ENCODE peak calls at places on chromosome 13, in six cellular contexts. One of them, this sample, is unnamed.

GRCh38 chr13:24683833-24684599 is 3.8 kb downstream of the ATP12A start:
- DNase-seq in fibroblast of lung: peak
- DNase-seq in fibroblast of mammary gland: peak
- DNase-seq in astrocyte of the cerebellum: no peak
- DNase-seq in glutamatergic neuron: peak
- DNase-seq in GM20000: peak
- DNase-seq in this sample: peak

GRCh38 chr13:32443111-32443510 is 15.2 kb upstream of the N4BP2L1 start:
- DNase-seq in fibroblast of lung: peak
- DNase-seq in fibroblast of mammary gland: peak
- DNase-seq in astrocyte of the cerebellum: no peak
- DNase-seq in glutamatergic neuron: no peak
- DNase-seq in GM20000: peak
- DNase-seq in this sample: peak

GRCh38 chr13:96834626-96835025 is 159.7 kb downstream of the OXGR1 start:
- DNase-seq in fibroblast of lung: no peak
- DNase-seq in fibroblast of mammary gland: no peak
- DNase-seq in astrocyte of the cerebellum: no peak
- DNase-seq in glutamatergic neuron: no peak
- DNase-seq in GM20000: no peak
- DNase-seq in this sample: no peak

GRCh38 chr13:73934215-73934623 is 200.0 kb downstream of the KLF12 start:
- DNase-seq in fibroblast of lung: no peak
- DNase-seq in fibroblast of mammary gland: no peak
- DNase-seq in astrocyte of the cerebellum: no peak
- DNase-seq in glutamatergic neuron: no peak
- DNase-seq in GM20000: no peak
- DNase-seq in this sample: no peak

GRCh38 chr13:98977568-98978270 is at the start of gene DOCK9:
- DNase-seq in fibroblast of lung: peak
- DNase-seq in fibroblast of mammary gland: peak
- DNase-seq in astrocyte of the cerebellum: peak
- DNase-seq in glutamatergic neuron: no peak
- DNase-seq in GM20000: no peak
- DNase-seq in this sample: peak

GRCh38 chr13:73421310-73421912 is 362.6 kb downstream of the KLF5 start:
- DNase-seq in fibroblast of lung: no peak
- DNase-seq in fibroblast of mammary gland: peak
- DNase-seq in astrocyte of the cerebellum: peak
- DNase-seq in glutamatergic neuron: no peak
- DNase-seq in GM20000: no peak
- DNase-seq in this sample: peak

GRCh38 chr13:106029901-106030300 is 505.6 kb downstream of the EFNB2 start:
- DNase-seq in fibroblast of lung: no peak
- DNase-seq in fibroblast of mammary gland: no peak
- DNase-seq in astrocyte of the cerebellum: no peak
- DNase-seq in glutamatergic neuron: no peak
- DNase-seq in GM20000: no peak
- DNase-seq in this sample: no peak

GRCh38 chr13:105805866-105806265 is 729.6 kb downstream of the EFNB2 start:
- DNase-seq in fibroblast of lung: peak
- DNase-seq in fibroblast of mammary gland: no peak
- DNase-seq in astrocyte of the cerebellum: no peak
- DNase-seq in glutamatergic neuron: no peak
- DNase-seq in GM20000: no peak
- DNase-seq in this sample: no peak

GRCh38 chr13:47033216-47033615 is 136.4 kb upstream of the HTR2A start:
- DNase-seq in fibroblast of lung: peak
- DNase-seq in fibroblast of mammary gland: peak
- DNase-seq in astrocyte of the cerebellum: peak
- DNase-seq in glutamatergic neuron: no peak
- DNase-seq in GM20000: no peak
- DNase-seq in this sample: peak

GRCh38 chr13:41960195-41960699 is 662 bp downstream of the VWA8 start:
- DNase-seq in fibroblast of lung: peak
- DNase-seq in fibroblast of mammary gland: peak
- DNase-seq in astrocyte of the cerebellum: peak
- DNase-seq in glutamatergic neuron: no peak
- DNase-seq in GM20000: no peak
- DNase-seq in this sample: peak

GRCh38 chr13:24738366-24738847 is 25.6 kb upstream of the RNF17 start:
- DNase-seq in fibroblast of lung: no peak
- DNase-seq in fibroblast of mammary gland: no peak
- DNase-seq in astrocyte of the cerebellum: no peak
- DNase-seq in glutamatergic neuron: no peak
- DNase-seq in GM20000: no peak
- DNase-seq in this sample: no peak

GRCh38 chr13:39224841-39225240 is 186.6 kb downstream of the NHLRC3 start:
- DNase-seq in fibroblast of lung: no peak
- DNase-seq in fibroblast of mammary gland: no peak
- DNase-seq in astrocyte of the cerebellum: no peak
- DNase-seq in glutamatergic neuron: no peak
- DNase-seq in GM20000: no peak
- DNase-seq in this sample: peak

GRCh38 chr13:62375653-62376052 is 960.0 kb upstream of the PCDH20 start:
- DNase-seq in fibroblast of lung: no peak
- DNase-seq in fibroblast of mammary gland: no peak
- DNase-seq in astrocyte of the cerebellum: no peak
- DNase-seq in glutamatergic neuron: no peak
- DNase-seq in GM20000: no peak
- DNase-seq in this sample: no peak

GRCh38 chr13:93268327-93269028 is 41.9 kb downstream of the GPC6 start:
- DNase-seq in fibroblast of lung: no peak
- DNase-seq in fibroblast of mammary gland: no peak
- DNase-seq in astrocyte of the cerebellum: no peak
- DNase-seq in glutamatergic neuron: no peak
- DNase-seq in GM20000: no peak
- DNase-seq in this sample: no peak

GRCh38 chr13:57824121-57824520 is 192.6 kb downstream of the PCDH17 start:
- DNase-seq in fibroblast of lung: no peak
- DNase-seq in fibroblast of mammary gland: no peak
- DNase-seq in astrocyte of the cerebellum: no peak
- DNase-seq in glutamatergic neuron: no peak
- DNase-seq in GM20000: no peak
- DNase-seq in this sample: no peak

GRCh38 chr13:112140366-112140765 is 73.4 kb downstream of the SOX1 start:
- DNase-seq in fibroblast of lung: no peak
- DNase-seq in fibroblast of mammary gland: no peak
- DNase-seq in astrocyte of the cerebellum: no peak
- DNase-seq in glutamatergic neuron: no peak
- DNase-seq in GM20000: no peak
- DNase-seq in this sample: peak

GRCh38 chr13:23427342-23428182 is 5.9 kb downstream of the SACS start:
- DNase-seq in fibroblast of lung: peak
- DNase-seq in fibroblast of mammary gland: peak
- DNase-seq in astrocyte of the cerebellum: peak
- DNase-seq in glutamatergic neuron: no peak
- DNase-seq in GM20000: no peak
- DNase-seq in this sample: peak

GRCh38 chr13:76813874-76814273 is 72.3 kb downstream of the KCTD12 start:
- DNase-seq in fibroblast of lung: no peak
- DNase-seq in fibroblast of mammary gland: no peak
- DNase-seq in astrocyte of the cerebellum: no peak
- DNase-seq in glutamatergic neuron: no peak
- DNase-seq in GM20000: no peak
- DNase-seq in this sample: peak

GRCh38 chr13:21106089-21106488 is 44.7 kb upstream of the LATS2 start:
- DNase-seq in fibroblast of lung: peak
- DNase-seq in fibroblast of mammary gland: no peak
- DNase-seq in astrocyte of the cerebellum: peak
- DNase-seq in glutamatergic neuron: no peak
- DNase-seq in GM20000: no peak
- DNase-seq in this sample: no peak

GRCh38 chr13:44425041-44425814 is 51.6 kb downstream of the SERP2 start:
- DNase-seq in fibroblast of lung: no peak
- DNase-seq in fibroblast of mammary gland: no peak
- DNase-seq in astrocyte of the cerebellum: no peak
- DNase-seq in glutamatergic neuron: no peak
- DNase-seq in GM20000: no peak
- DNase-seq in this sample: no peak

GRCh38 chr13:62524498-62524897 is 1108.8 kb upstream of the PCDH20 start:
- DNase-seq in fibroblast of lung: no peak
- DNase-seq in fibroblast of mammary gland: no peak
- DNase-seq in astrocyte of the cerebellum: no peak
- DNase-seq in glutamatergic neuron: no peak
- DNase-seq in GM20000: no peak
- DNase-seq in this sample: no peak

GRCh38 chr13:113788413-113789135 is 29.5 kb downstream of the TMEM255B start:
- DNase-seq in fibroblast of lung: no peak
- DNase-seq in fibroblast of mammary gland: no peak
- DNase-seq in astrocyte of the cerebellum: no peak
- DNase-seq in glutamatergic neuron: no peak
- DNase-seq in GM20000: no peak
- DNase-seq in this sample: no peak

GRCh38 chr13:97264663-97265062 is 42.5 kb downstream of the MBNL2 start:
- DNase-seq in fibroblast of lung: no peak
- DNase-seq in fibroblast of mammary gland: no peak
- DNase-seq in astrocyte of the cerebellum: no peak
- DNase-seq in glutamatergic neuron: no peak
- DNase-seq in GM20000: no peak
- DNase-seq in this sample: no peak

GRCh38 chr13:87123987-87124784 is 547.0 kb upstream of the SLITRK5 start:
- DNase-seq in fibroblast of lung: peak
- DNase-seq in fibroblast of mammary gland: peak
- DNase-seq in astrocyte of the cerebellum: peak
- DNase-seq in glutamatergic neuron: peak
- DNase-seq in GM20000: no peak
- DNase-seq in this sample: peak

GRCh38 chr13:104017317-104017716 is 951.1 kb upstream of the SLC10A2 start:
- DNase-seq in fibroblast of lung: no peak
- DNase-seq in fibroblast of mammary gland: no peak
- DNase-seq in astrocyte of the cerebellum: no peak
- DNase-seq in glutamatergic neuron: no peak
- DNase-seq in GM20000: no peak
- DNase-seq in this sample: no peak

GRCh38 chr13:49791214-49791752 is 1.2 kb downstream of the KPNA3 start:
- DNase-seq in fibroblast of lung: peak
- DNase-seq in fibroblast of mammary gland: peak
- DNase-seq in astrocyte of the cerebellum: no peak
- DNase-seq in glutamatergic neuron: no peak
- DNase-seq in GM20000: peak
- DNase-seq in this sample: peak

GRCh38 chr13:20465218-20465879 is 60.3 kb downstream of the CRYL1 start:
- DNase-seq in fibroblast of lung: peak
- DNase-seq in fibroblast of mammary gland: no peak
- DNase-seq in astrocyte of the cerebellum: no peak
- DNase-seq in glutamatergic neuron: no peak
- DNase-seq in GM20000: no peak
- DNase-seq in this sample: peak

GRCh38 chr13:23325191-23325590 is 108.3 kb downstream of the SACS start:
- DNase-seq in fibroblast of lung: no peak
- DNase-seq in fibroblast of mammary gland: no peak
- DNase-seq in astrocyte of the cerebellum: no peak
- DNase-seq in glutamatergic neuron: no peak
- DNase-seq in GM20000: peak
- DNase-seq in this sample: peak

DNA sequence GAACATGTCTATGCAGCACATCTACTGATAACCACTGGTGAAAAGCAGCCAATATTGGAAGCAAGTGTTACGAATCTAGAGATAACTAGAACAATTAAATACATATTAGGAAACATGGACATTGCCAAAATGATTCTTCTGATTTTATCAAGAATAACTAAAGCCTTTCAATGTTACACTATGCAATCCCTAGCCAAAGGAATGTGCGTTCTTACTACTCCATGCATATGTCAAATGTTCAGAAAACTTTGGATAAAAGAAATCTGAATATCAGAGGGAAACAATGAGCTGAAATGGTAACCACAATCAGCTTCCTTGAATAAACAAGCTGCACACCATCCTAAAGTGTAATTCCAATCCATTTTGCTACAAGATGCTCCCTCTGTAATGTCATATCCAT is 941 bp upstream of the POSTN start:
- DNase-seq in fibroblast of lung: no peak
- DNase-seq in fibroblast of mammary gland: no peak
- DNase-seq in astrocyte of the cerebellum: no peak
- DNase-seq in glutamatergic neuron: no peak
- DNase-seq in GM20000: no peak
- DNase-seq in this sample: no peak
- TF ChIP-seq CTCF in fibroblast of lung: no peak
- TF ChIP-seq CTCF in fibroblast of mammary gland: no peak
- TF ChIP-seq CTCF in astrocyte of the cerebellum: no peak
- TF ChIP-seq CTCF in glutamatergic neuron: no peak
- TF ChIP-seq CTCF in GM20000: no peak
- TF ChIP-seq CTCF in this sample: no peak

GRCh38 chr13:45737571-45738002 is 35.5 kb downstream of the CBY2 start:
- DNase-seq in fibroblast of lung: no peak
- DNase-seq in fibroblast of mammary gland: no peak
- DNase-seq in astrocyte of the cerebellum: no peak
- DNase-seq in glutamatergic neuron: peak
- DNase-seq in GM20000: peak
- DNase-seq in this sample: peak
- TF ChIP-seq CTCF in fibroblast of lung: no peak
- TF ChIP-seq CTCF in fibroblast of mammary gland: peak
- TF ChIP-seq CTCF in astrocyte of the cerebellum: peak
- TF ChIP-seq CTCF in glutamatergic neuron: peak
- TF ChIP-seq CTCF in GM20000: no peak
- TF ChIP-seq CTCF in this sample: no peak

DNA sequence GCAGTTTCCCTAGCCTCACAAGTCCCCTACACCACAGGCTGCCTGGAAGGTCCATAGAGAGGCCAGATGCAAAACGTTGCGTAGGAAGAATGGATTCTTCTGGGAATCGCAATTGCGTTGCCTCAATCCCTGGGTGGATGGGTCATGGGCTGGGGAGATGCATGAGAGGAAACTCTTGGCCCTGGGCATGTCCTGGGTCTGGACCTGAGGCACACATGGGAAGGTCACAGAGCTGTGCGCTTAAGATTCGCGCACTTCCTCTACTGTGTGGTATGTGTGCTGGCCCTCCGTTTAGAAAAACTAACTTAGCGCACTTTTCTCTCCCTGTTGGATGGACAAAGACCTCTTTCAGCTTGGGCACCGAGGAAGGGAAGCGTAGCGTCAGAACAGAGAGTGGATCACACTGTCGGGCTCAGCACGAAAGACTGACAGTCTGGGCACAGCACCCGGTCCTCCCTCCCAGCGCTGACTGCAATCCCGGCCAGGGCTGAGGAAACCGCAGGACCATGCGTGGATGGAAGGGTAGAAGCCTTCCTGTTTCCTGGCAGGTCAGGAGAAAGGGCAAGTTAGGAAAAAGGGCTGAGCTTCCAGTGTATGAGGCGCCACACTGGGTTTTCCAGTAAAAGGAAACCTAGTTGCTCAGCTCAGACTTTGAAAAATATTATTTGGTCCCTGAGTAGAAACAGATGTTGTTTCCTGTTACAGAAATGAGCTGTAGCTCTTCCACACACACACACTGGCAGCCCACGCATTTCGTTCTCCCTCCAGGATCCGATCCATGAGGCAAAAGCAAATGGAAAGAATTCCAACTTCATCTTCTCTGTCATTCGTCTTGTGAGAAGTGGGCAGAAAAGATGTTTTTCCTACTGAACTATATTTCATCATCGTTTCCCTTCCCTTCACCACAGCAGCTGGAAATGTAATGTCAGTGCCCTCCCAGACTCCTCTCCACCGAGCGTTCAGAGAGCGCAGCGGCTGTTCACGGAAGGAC is 86.0 kb downstream of the ING1 start:
- DNase-seq in fibroblast of lung: peak
- DNase-seq in fibroblast of mammary gland: peak
- DNase-seq in astrocyte of the cerebellum: no peak
- DNase-seq in glutamatergic neuron: no peak
- DNase-seq in GM20000: no peak
- DNase-seq in this sample: no peak
- TF ChIP-seq CTCF in fibroblast of lung: no peak
- TF ChIP-seq CTCF in fibroblast of mammary gland: no peak
- TF ChIP-seq CTCF in astrocyte of the cerebellum: no peak
- TF ChIP-seq CTCF in glutamatergic neuron: no peak
- TF ChIP-seq CTCF in GM20000: no peak
- TF ChIP-seq CTCF in this sample: no peak

GRCh38 chr13:30156270-30156669 is 151.1 kb downstream of the KATNAL1 start:
- DNase-seq in fibroblast of lung: no peak
- DNase-seq in fibroblast of mammary gland: no peak
- DNase-seq in astrocyte of the cerebellum: no peak
- DNase-seq in glutamatergic neuron: no peak
- DNase-seq in GM20000: no peak
- DNase-seq in this sample: no peak
- TF ChIP-seq CTCF in fibroblast of lung: no peak
- TF ChIP-seq CTCF in fibroblast of mammary gland: no peak
- TF ChIP-seq CTCF in astrocyte of the cerebellum: no peak
- TF ChIP-seq CTCF in glutamatergic neuron: no peak
- TF ChIP-seq CTCF in GM20000: no peak
- TF ChIP-seq CTCF in this sample: no peak